ENCODE peak calls at places on chromosomes 3 and 15, in four cellular contexts. X is T-helper 9 cell; A is activated CD8-positive, alpha-beta memory T cell treated with anti-CD3 and anti-CD28 coated beads for 24 hours; J is GM04504. Q is an unnamed sample.

GRCh38 chr15:95284933-95285401 is 1045.5 kb upstream of the NR2F2 start:
- DNase-seq in X (no peak), A (no peak), J (peak), Q (no peak)

GRCh38 chr3:42694366-42694765 is 8.2 kb downstream of the HHATL start:
- DNase-seq in X (no peak), A (no peak), J (no peak), Q (no peak)

GRCh38 chr15:58985443-58985842 is 2.0 kb upstream of the RNF111 start:
- DNase-seq in X (no peak), A (no peak), J (no peak), Q (no peak)

GRCh38 chr15:78056714-78057269 is 20.7 kb downstream of the TBC1D2B start:
- DNase-seq in X (no peak), A (peak), J (no peak), Q (no peak)

GRCh38 chr15:72482275-72482674 is 8.1 kb downstream of the ARIH1 start:
- DNase-seq in X (no peak), A (no peak), J (no peak), Q (no peak)

GRCh38 chr3:44903314-44903713 is 28.9 kb downstream of the TGM4 start:
- DNase-seq in X (no peak), A (no peak), J (no peak), Q (no peak)

GRCh38 chr15:45871121-45871855 is 236.5 kb downstream of the SQOR start:
- DNase-seq in X (no peak), A (no peak), J (peak), Q (no peak)

GRCh38 chr15:22887157-22887951 is 48.9 kb downstream of the NIPA2 start:
- DNase-seq in X (no peak), A (no peak), J (peak), Q (no peak)